ENCODE peak calls at places on chromosomes 4 and X, in four cellular contexts. A is cardiac muscle cell, C is NCI-H510A treated with DMSO at 0.1 percent for 48 hours, T is heart right ventricle. N is an unnamed sample.

GRCh38 chrX:39650883-39651282 is 446.9 kb downstream of the BCOR start:
- DNase-seq in T (no peak), C (no peak), A (no peak), N (no peak)

GRCh38 chr4:155692361-155692760 is 25.7 kb downstream of the GUCY1A1 start:
- DNase-seq in A (no peak), C (no peak), T (no peak), N (no peak)

GRCh38 chrX:120604359-120604782 is 470 bp downstream of the MCTS1 start:
- DNase-seq in A (peak; percentile 72), C (peak; percentile 9), T (no peak), N (peak; percentile 53)

GRCh38 chrX:111869639-111870034 is 6.3 kb upstream of the TRPC5OS start:
- DNase-seq in T (no peak), A (peak; percentile 57), C (peak; percentile 60), N (peak; percentile 52)

GRCh38 chr4:109947457-109947856 is 34.8 kb downstream of the EGF start:
- DNase-seq in T (no peak), C (no peak), A (no peak), N (no peak)

GRCh38 chrX:135477576-135477975 is 42.9 kb upstream of the INTS6L start:
- DNase-seq in A (peak; percentile 87), C (peak; percentile 0), T (peak; percentile 49), N (peak; percentile 84)

GRCh38 chrX:42384956-42385355 is 393.0 kb downstream of the PPP1R2C start:
- DNase-seq in A (no peak), T (no peak), C (no peak), N (no peak)

GRCh38 chrX:20487227-20487626 is 220.5 kb upstream of the RPS6KA3 start:
- DNase-seq in T (no peak), C (no peak), A (peak; percentile 27), N (no peak)

GRCh38 chrX:18833071-18833731 is 125.8 kb downstream of the PPEF1 start:
- DNase-seq in C (peak; percentile 31), T (peak; percentile 27), A (peak; percentile 36), N (no peak)